ENCODE peak calls at places on chromosome 3, in ten cellular contexts. X, A, Z, B, R, H, T, W, K and F are unnamed samples.
A peak's percentile ranks its signal among the peaks of the same experiment; 100 is the strongest.

GRCh38 chr3:50658416-50658815 is 16.3 kb upstream of the DOCK3 start:
- DNase-seq in X (no peak), A (peak; percentile 53), Z (no peak), B (no peak), R (no peak), H (no peak), T (no peak), W (no peak), K (no peak), F (no peak)

GRCh38 chr3:83946045-83946444 is 1012.7 kb upstream of the CADM2 start:
- DNase-seq in X (no peak), A (peak; percentile 22), Z (no peak), B (no peak), R (no peak), H (no peak), T (no peak), W (no peak), K (no peak), F (no peak)

GRCh38 chr3:46612324-46612723 is at the start of gene FAM240A:
- DNase-seq in X (no peak), A (no peak), Z (no peak), B (no peak), R (peak; percentile 45), H (no peak), T (no peak), W (no peak), K (no peak), F (no peak)

GRCh38 chr3:105518806-105519418 is 152.2 kb downstream of the ALCAM start:
- DNase-seq in X (peak; percentile 71), A (peak; percentile 71), Z (peak; percentile 74), B (no peak), R (peak; percentile 16), H (no peak), T (no peak), W (peak; percentile 18), K (no peak), F (no peak)

GRCh38 chr3:65018801-65019200 is 331.0 kb upstream of the ADAMTS9 start:
- DNase-seq in X (no peak), A (no peak), Z (no peak), B (no peak), R (no peak), H (no peak), T (no peak), W (no peak), K (no peak), F (no peak)

GRCh38 chr3:173395412-173396181 is 1.9 kb upstream of the NLGN1 start:
- DNase-seq in X (peak; percentile 33), A (peak; percentile 61), Z (peak; percentile 81), B (peak; percentile 90), R (no peak), H (peak; percentile 63), T (peak; percentile 76), W (peak; percentile 84), K (peak; percentile 68), F (peak; percentile 85)

GRCh38 chr3:42051384-42052131 is 39.6 kb upstream of the TRAK1 start:
- DNase-seq in X (no peak), A (no peak), Z (no peak), B (no peak), R (no peak), H (peak; percentile 67), T (peak; percentile 9), W (peak; percentile 54), K (no peak), F (no peak)

GRCh38 chr3:142987707-142988106 is 13.7 kb upstream of the U2SURP start:
- DNase-seq in X (no peak), A (no peak), Z (no peak), B (no peak), R (no peak), H (no peak), T (no peak), W (peak; percentile 46), K (no peak), F (no peak)

GRCh38 chr3:51710631-51711351 is 3.9 kb downstream of the GRM2 start:
- DNase-seq in X (no peak), A (no peak), Z (peak; percentile 17), B (no peak), R (no peak), H (no peak), T (no peak), W (peak; percentile 88), K (no peak), F (no peak)

GRCh38 chr3:100629728-100630127 is 20.3 kb downstream of the ADGRG7 start:
- DNase-seq in X (no peak), A (peak; percentile 67), Z (no peak), B (no peak), R (no peak), H (no peak), T (no peak), W (no peak), K (no peak), F (no peak)

GRCh38 chr3:100637197-100637631 is 27.8 kb downstream of the ADGRG7 start:
- DNase-seq in X (no peak), A (peak; percentile 22), Z (no peak), B (no peak), R (no peak), H (no peak), T (no peak), W (no peak), K (no peak), F (no peak)

GRCh38 chr3:100630664-100631063 is 21.3 kb downstream of the ADGRG7 start:
- DNase-seq in X (no peak), A (peak; percentile 56), Z (no peak), B (no peak), R (no peak), H (no peak), T (no peak), W (no peak), K (no peak), F (no peak)

GRCh38 chr3:100635273-100635701 is 25.9 kb downstream of the ADGRG7 start:
- DNase-seq in X (no peak), A (no peak), Z (no peak), B (no peak), R (no peak), H (no peak), T (no peak), W (no peak), K (no peak), F (no peak)

GRCh38 chr3:100634493-100635272 is 25.3 kb downstream of the ADGRG7 start:
- DNase-seq in X (peak; percentile 28), A (peak; percentile 63), Z (peak; percentile 72), B (no peak), R (no peak), H (no peak), T (no peak), W (peak; percentile 67), K (peak; percentile 58), F (no peak)
- TF ChIP-seq CTCF in X (no peak), A (peak; percentile 30), Z (no peak), B (no peak), R (no peak), H (no peak), T (no peak), W (peak; percentile 15), K (no peak), F (no peak)

GRCh38 chr3:126556637-126557414 is 1.9 kb downstream of the C3orf22 start:
- DNase-seq in X (no peak), A (no peak), Z (no peak), B (no peak), R (no peak), H (no peak), T (peak; percentile 24), W (peak; percentile 6), K (no peak), F (no peak)

GRCh38 chr3:126557415-126557745 is 1.4 kb downstream of the C3orf22 start:
- DNase-seq in X (no peak), A (no peak), Z (no peak), B (no peak), R (no peak), H (no peak), T (no peak), W (peak; percentile 5), K (no peak), F (peak; percentile 53)

GRCh38 chr3:126558336-126559071 is at the start of gene C3orf22:
- DNase-seq in X (no peak), A (no peak), Z (no peak), B (no peak), R (no peak), H (no peak), T (peak; percentile 29), W (no peak), K (no peak), F (peak; percentile 50)

GRCh38 chr3:126555795-126556636 is 2.7 kb downstream of the C3orf22 start:
- DNase-seq in X (no peak), A (no peak), Z (no peak), B (no peak), R (no peak), H (no peak), T (peak; percentile 24), W (no peak), K (no peak), F (peak; percentile 55)

DNA sequence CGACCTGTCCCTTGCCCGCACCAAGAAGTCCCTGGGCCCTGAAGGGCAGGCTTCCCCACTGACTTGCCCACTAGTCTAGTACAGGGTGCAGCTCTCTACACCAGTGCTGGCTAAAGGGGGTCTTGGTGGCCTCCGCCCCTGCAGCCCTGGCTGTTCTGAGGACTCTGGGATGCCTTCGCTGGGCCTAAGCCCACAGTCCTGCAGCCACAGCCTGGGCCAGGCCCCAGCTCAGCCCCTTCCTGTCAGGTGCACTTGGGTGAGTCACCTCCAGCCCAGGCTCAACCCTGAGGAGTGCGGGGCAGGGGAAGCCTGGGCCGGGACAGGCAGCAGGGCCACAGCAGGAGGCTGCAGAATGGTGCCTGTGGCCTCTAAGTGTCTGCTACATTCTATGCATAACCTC is 971 bp downstream of the C3orf22 start:
- DNase-seq in X (no peak), A (no peak), Z (no peak), B (no peak), R (no peak), H (no peak), T (peak; percentile 17), W (no peak), K (no peak), F (peak; percentile 37)
- TF ChIP-seq CTCF in X (no peak), A (no peak), Z (no peak), B (no peak), R (no peak), H (no peak), T (no peak), W (no peak), K (no peak), F (no peak)

GRCh38 chr3:180631317-180631716 is 29.4 kb downstream of the TTC14 start:
- DNase-seq in X (no peak), A (peak; percentile 1), Z (no peak), B (no peak), R (no peak), H (no peak), T (no peak), W (no peak), K (no peak), F (no peak)
- TF ChIP-seq CTCF in X (peak; percentile 6), A (peak; percentile 17), Z (peak; percentile 26), B (no peak), R (no peak), H (no peak), T (no peak), W (no peak), K (no peak), F (peak; percentile 28)

DNA sequence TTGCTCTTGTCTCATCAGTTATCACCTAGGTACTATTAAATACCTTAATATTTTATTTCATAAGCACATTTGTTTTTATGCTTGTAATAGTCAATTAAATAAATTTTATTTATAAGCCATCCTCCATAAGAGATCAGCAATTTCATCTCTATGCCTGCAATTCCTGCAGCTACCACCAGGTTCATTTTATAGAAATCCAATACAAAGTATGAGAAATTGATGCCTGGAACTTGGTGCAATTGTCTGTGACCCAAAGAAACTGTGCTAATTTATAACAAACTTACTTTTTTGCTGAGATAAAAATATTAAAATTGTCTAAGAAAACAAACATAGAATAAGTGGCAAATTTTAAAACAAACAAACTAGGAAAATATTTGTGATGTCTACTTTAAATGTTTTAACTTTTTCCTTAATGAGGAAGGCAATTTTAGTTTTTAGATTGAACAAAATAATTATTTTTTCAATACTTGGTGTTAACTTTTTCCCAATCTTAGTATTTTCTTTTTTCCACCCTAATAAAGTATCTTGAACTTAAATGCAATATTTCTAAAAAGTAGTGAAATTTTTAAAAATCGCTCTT is 1026.6 kb downstream of the ROBO1 start:
- DNase-seq in X (peak; percentile 14), A (no peak), Z (peak; percentile 22), B (no peak), R (no peak), H (no peak), T (no peak), W (no peak), K (no peak), F (no peak)
- TF ChIP-seq CTCF in X (peak; percentile 30), A (no peak), Z (peak; percentile 64), B (peak; percentile 19), R (peak; percentile 44), H (peak; percentile 50), T (peak; percentile 89), W (no peak), K (no peak), F (peak; percentile 88)